ENCODE peak calls at places on chromosomes 3 and 15, in eight cellular contexts. One of them, this sample, is unnamed.

GRCh38 chr15:84969257-84969656 is 12.4 kb upstream of the PDE8A start:
- DNase-seq in stimulated activated CD4-positive, alpha-beta T cell treated with anti-CD3 and anti-CD28 coated beads, TNF-alpha, amount 100 ng/mL, for 4 hours: no peak
- DNase-seq in endothelial cell: no peak
- DNase-seq in fibroblast of the aortic adventitia: no peak
- DNase-seq in GM12865: no peak
- DNase-seq in CD4-positive, alpha-beta memory T cell: no peak
- DNase-seq in neural crest cell: no peak
- DNase-seq in left colon: no peak
- DNase-seq in this sample: no peak

GRCh38 chr3:88003115-88003755 is 55.6 kb downstream of the CGGBP1 start:
- DNase-seq in stimulated activated CD4-positive, alpha-beta T cell treated with anti-CD3 and anti-CD28 coated beads, TNF-alpha, amount 100 ng/mL, for 4 hours: no peak
- DNase-seq in endothelial cell: peak; percentile 50
- DNase-seq in fibroblast of the aortic adventitia: peak; percentile 81
- DNase-seq in GM12865: peak; percentile 58
- DNase-seq in CD4-positive, alpha-beta memory T cell: no peak
- DNase-seq in neural crest cell: peak; percentile 32
- DNase-seq in left colon: no peak
- DNase-seq in this sample: peak; percentile 4

GRCh38 chr3:179016979-179017670 is 54.5 kb downstream of the ZMAT3 start:
- DNase-seq in stimulated activated CD4-positive, alpha-beta T cell treated with anti-CD3 and anti-CD28 coated beads, TNF-alpha, amount 100 ng/mL, for 4 hours: no peak
- DNase-seq in endothelial cell: no peak
- DNase-seq in fibroblast of the aortic adventitia: no peak
- DNase-seq in GM12865: peak; percentile 69
- DNase-seq in CD4-positive, alpha-beta memory T cell: no peak
- DNase-seq in neural crest cell: no peak
- DNase-seq in left colon: no peak
- DNase-seq in this sample: no peak

GRCh38 chr3:112814256-112814655 is 32.4 kb downstream of the CD200R1L start:
- DNase-seq in stimulated activated CD4-positive, alpha-beta T cell treated with anti-CD3 and anti-CD28 coated beads, TNF-alpha, amount 100 ng/mL, for 4 hours: no peak
- DNase-seq in endothelial cell: no peak
- DNase-seq in fibroblast of the aortic adventitia: peak; percentile 93
- DNase-seq in GM12865: peak; percentile 24
- DNase-seq in CD4-positive, alpha-beta memory T cell: no peak
- DNase-seq in neural crest cell: no peak
- DNase-seq in left colon: no peak
- DNase-seq in this sample: no peak

GRCh38 chr3:58271901-58272501 is 34.0 kb upstream of the RPP14 start:
- DNase-seq in stimulated activated CD4-positive, alpha-beta T cell treated with anti-CD3 and anti-CD28 coated beads, TNF-alpha, amount 100 ng/mL, for 4 hours: no peak
- DNase-seq in endothelial cell: no peak
- DNase-seq in fibroblast of the aortic adventitia: peak; percentile 91
- DNase-seq in GM12865: no peak
- DNase-seq in CD4-positive, alpha-beta memory T cell: no peak
- DNase-seq in neural crest cell: no peak
- DNase-seq in left colon: no peak
- DNase-seq in this sample: no peak

GRCh38 chr3:138426211-138426610 is 8.2 kb upstream of the ESYT3 start:
- DNase-seq in stimulated activated CD4-positive, alpha-beta T cell treated with anti-CD3 and anti-CD28 coated beads, TNF-alpha, amount 100 ng/mL, for 4 hours: no peak
- DNase-seq in endothelial cell: no peak
- DNase-seq in fibroblast of the aortic adventitia: peak; percentile 50
- DNase-seq in GM12865: no peak
- DNase-seq in CD4-positive, alpha-beta memory T cell: no peak
- DNase-seq in neural crest cell: no peak
- DNase-seq in left colon: no peak
- DNase-seq in this sample: no peak

GRCh38 chr3:173066044-173066679 is 74.9 kb downstream of the SPATA16 start:
- DNase-seq in stimulated activated CD4-positive, alpha-beta T cell treated with anti-CD3 and anti-CD28 coated beads, TNF-alpha, amount 100 ng/mL, for 4 hours: no peak
- DNase-seq in endothelial cell: no peak
- DNase-seq in fibroblast of the aortic adventitia: peak; percentile 89
- DNase-seq in GM12865: peak; percentile 11
- DNase-seq in CD4-positive, alpha-beta memory T cell: no peak
- DNase-seq in neural crest cell: no peak
- DNase-seq in left colon: no peak
- DNase-seq in this sample: no peak

GRCh38 chr3:139421459-139421858 is 32.0 kb upstream of the COPB2 start:
- DNase-seq in stimulated activated CD4-positive, alpha-beta T cell treated with anti-CD3 and anti-CD28 coated beads, TNF-alpha, amount 100 ng/mL, for 4 hours: no peak
- DNase-seq in endothelial cell: no peak
- DNase-seq in fibroblast of the aortic adventitia: no peak
- DNase-seq in GM12865: no peak
- DNase-seq in CD4-positive, alpha-beta memory T cell: no peak
- DNase-seq in neural crest cell: no peak
- DNase-seq in left colon: no peak
- DNase-seq in this sample: no peak

GRCh38 chr3:116140100-116140689 is 305.1 kb downstream of the LSAMP start:
- DNase-seq in stimulated activated CD4-positive, alpha-beta T cell treated with anti-CD3 and anti-CD28 coated beads, TNF-alpha, amount 100 ng/mL, for 4 hours: no peak
- DNase-seq in endothelial cell: no peak
- DNase-seq in fibroblast of the aortic adventitia: peak; percentile 64
- DNase-seq in GM12865: peak; percentile 15
- DNase-seq in CD4-positive, alpha-beta memory T cell: no peak
- DNase-seq in neural crest cell: no peak
- DNase-seq in left colon: no peak
- DNase-seq in this sample: no peak

GRCh38 chr15:98567951-98568350 is 80.4 kb upstream of the IGF1R start:
- DNase-seq in stimulated activated CD4-positive, alpha-beta T cell treated with anti-CD3 and anti-CD28 coated beads, TNF-alpha, amount 100 ng/mL, for 4 hours: no peak
- DNase-seq in endothelial cell: no peak
- DNase-seq in fibroblast of the aortic adventitia: no peak
- DNase-seq in GM12865: no peak
- DNase-seq in CD4-positive, alpha-beta memory T cell: no peak
- DNase-seq in neural crest cell: no peak
- DNase-seq in left colon: no peak
- DNase-seq in this sample: no peak

GRCh38 chr15:81914734-81915234 is 131.0 kb downstream of the MEX3B start:
- DNase-seq in stimulated activated CD4-positive, alpha-beta T cell treated with anti-CD3 and anti-CD28 coated beads, TNF-alpha, amount 100 ng/mL, for 4 hours: no peak
- DNase-seq in endothelial cell: no peak
- DNase-seq in fibroblast of the aortic adventitia: no peak
- DNase-seq in GM12865: no peak
- DNase-seq in CD4-positive, alpha-beta memory T cell: no peak
- DNase-seq in neural crest cell: no peak
- DNase-seq in left colon: no peak
- DNase-seq in this sample: no peak

GRCh38 chr3:79497447-79498111 is 270.2 kb downstream of the ROBO1 start:
- DNase-seq in stimulated activated CD4-positive, alpha-beta T cell treated with anti-CD3 and anti-CD28 coated beads, TNF-alpha, amount 100 ng/mL, for 4 hours: no peak
- DNase-seq in endothelial cell: no peak
- DNase-seq in fibroblast of the aortic adventitia: peak; percentile 37
- DNase-seq in GM12865: peak; percentile 5
- DNase-seq in CD4-positive, alpha-beta memory T cell: no peak
- DNase-seq in neural crest cell: no peak
- DNase-seq in left colon: no peak
- DNase-seq in this sample: no peak

GRCh38 chr15:78507831-78508160 is 419 bp downstream of the HYKK start:
- DNase-seq in stimulated activated CD4-positive, alpha-beta T cell treated with anti-CD3 and anti-CD28 coated beads, TNF-alpha, amount 100 ng/mL, for 4 hours: no peak
- DNase-seq in endothelial cell: no peak
- DNase-seq in fibroblast of the aortic adventitia: no peak
- DNase-seq in GM12865: no peak
- DNase-seq in CD4-positive, alpha-beta memory T cell: no peak
- DNase-seq in neural crest cell: no peak
- DNase-seq in left colon: no peak
- DNase-seq in this sample: no peak

GRCh38 chr15:82952156-82953081 is at the start of gene HOMER2:
- DNase-seq in stimulated activated CD4-positive, alpha-beta T cell treated with anti-CD3 and anti-CD28 coated beads, TNF-alpha, amount 100 ng/mL, for 4 hours: peak; percentile 5
- DNase-seq in endothelial cell: peak; percentile 28
- DNase-seq in fibroblast of the aortic adventitia: no peak
- DNase-seq in GM12865: no peak
- DNase-seq in CD4-positive, alpha-beta memory T cell: no peak
- DNase-seq in neural crest cell: peak; percentile 8
- DNase-seq in left colon: peak; percentile 26
- DNase-seq in this sample: peak; percentile 5

GRCh38 chr3:181454451-181455027 is 257.2 kb upstream of the SOX2 start:
- DNase-seq in stimulated activated CD4-positive, alpha-beta T cell treated with anti-CD3 and anti-CD28 coated beads, TNF-alpha, amount 100 ng/mL, for 4 hours: no peak
- DNase-seq in endothelial cell: no peak
- DNase-seq in fibroblast of the aortic adventitia: no peak
- DNase-seq in GM12865: no peak
- DNase-seq in CD4-positive, alpha-beta memory T cell: no peak
- DNase-seq in neural crest cell: peak; percentile 29
- DNase-seq in left colon: no peak
- DNase-seq in this sample: no peak

GRCh38 chr3:187165144-187165543 is 25.8 kb upstream of the RPL39L start:
- DNase-seq in stimulated activated CD4-positive, alpha-beta T cell treated with anti-CD3 and anti-CD28 coated beads, TNF-alpha, amount 100 ng/mL, for 4 hours: no peak
- DNase-seq in endothelial cell: peak; percentile 22
- DNase-seq in fibroblast of the aortic adventitia: peak; percentile 80
- DNase-seq in GM12865: peak; percentile 75
- DNase-seq in CD4-positive, alpha-beta memory T cell: peak; percentile 66
- DNase-seq in neural crest cell: peak; percentile 19
- DNase-seq in left colon: no peak
- DNase-seq in this sample: peak; percentile 48

GRCh38 chr3:64548200-64548889 is 139.5 kb downstream of the ADAMTS9 start:
- DNase-seq in stimulated activated CD4-positive, alpha-beta T cell treated with anti-CD3 and anti-CD28 coated beads, TNF-alpha, amount 100 ng/mL, for 4 hours: no peak
- DNase-seq in endothelial cell: no peak
- DNase-seq in fibroblast of the aortic adventitia: peak; percentile 87
- DNase-seq in GM12865: no peak
- DNase-seq in CD4-positive, alpha-beta memory T cell: no peak
- DNase-seq in neural crest cell: no peak
- DNase-seq in left colon: peak; percentile 72
- DNase-seq in this sample: no peak

GRCh38 chr3:8504611-8504973 is 3.0 kb downstream of the LMCD1 start:
- DNase-seq in stimulated activated CD4-positive, alpha-beta T cell treated with anti-CD3 and anti-CD28 coated beads, TNF-alpha, amount 100 ng/mL, for 4 hours: no peak
- DNase-seq in endothelial cell: no peak
- DNase-seq in fibroblast of the aortic adventitia: no peak
- DNase-seq in GM12865: no peak
- DNase-seq in CD4-positive, alpha-beta memory T cell: no peak
- DNase-seq in neural crest cell: no peak
- DNase-seq in left colon: no peak
- DNase-seq in this sample: no peak

GRCh38 chr15:92801412-92801773 is 98.7 kb upstream of the CHD2 start:
- DNase-seq in stimulated activated CD4-positive, alpha-beta T cell treated with anti-CD3 and anti-CD28 coated beads, TNF-alpha, amount 100 ng/mL, for 4 hours: no peak
- DNase-seq in endothelial cell: no peak
- DNase-seq in fibroblast of the aortic adventitia: peak; percentile 97
- DNase-seq in GM12865: no peak
- DNase-seq in CD4-positive, alpha-beta memory T cell: no peak
- DNase-seq in neural crest cell: no peak
- DNase-seq in left colon: no peak
- DNase-seq in this sample: no peak

GRCh38 chr15:90597477-90598052 is 67.8 kb downstream of the CRTC3 start:
- DNase-seq in stimulated activated CD4-positive, alpha-beta T cell treated with anti-CD3 and anti-CD28 coated beads, TNF-alpha, amount 100 ng/mL, for 4 hours: no peak
- DNase-seq in endothelial cell: no peak
- DNase-seq in fibroblast of the aortic adventitia: no peak
- DNase-seq in GM12865: peak; percentile 88
- DNase-seq in CD4-positive, alpha-beta memory T cell: no peak
- DNase-seq in neural crest cell: no peak
- DNase-seq in left colon: no peak
- DNase-seq in this sample: no peak

GRCh38 chr15:66959066-66959465 is 106.3 kb upstream of the SMAD3 start:
- DNase-seq in stimulated activated CD4-positive, alpha-beta T cell treated with anti-CD3 and anti-CD28 coated beads, TNF-alpha, amount 100 ng/mL, for 4 hours: no peak
- DNase-seq in endothelial cell: no peak
- DNase-seq in fibroblast of the aortic adventitia: no peak
- DNase-seq in GM12865: no peak
- DNase-seq in CD4-positive, alpha-beta memory T cell: no peak
- DNase-seq in neural crest cell: no peak
- DNase-seq in left colon: no peak
- DNase-seq in this sample: no peak

GRCh38 chr3:59541352-59541751 is 491.5 kb upstream of the CFAP20DC start:
- DNase-seq in stimulated activated CD4-positive, alpha-beta T cell treated with anti-CD3 and anti-CD28 coated beads, TNF-alpha, amount 100 ng/mL, for 4 hours: no peak
- DNase-seq in endothelial cell: no peak
- DNase-seq in fibroblast of the aortic adventitia: no peak
- DNase-seq in GM12865: no peak
- DNase-seq in CD4-positive, alpha-beta memory T cell: no peak
- DNase-seq in neural crest cell: no peak
- DNase-seq in left colon: no peak
- DNase-seq in this sample: no peak

GRCh38 chr3:16366581-16366980 is 101.6 kb downstream of the OXNAD1 start:
- DNase-seq in stimulated activated CD4-positive, alpha-beta T cell treated with anti-CD3 and anti-CD28 coated beads, TNF-alpha, amount 100 ng/mL, for 4 hours: no peak
- DNase-seq in endothelial cell: no peak
- DNase-seq in fibroblast of the aortic adventitia: no peak
- DNase-seq in GM12865: no peak
- DNase-seq in CD4-positive, alpha-beta memory T cell: no peak
- DNase-seq in neural crest cell: no peak
- DNase-seq in left colon: no peak
- DNase-seq in this sample: no peak

GRCh38 chr3:159458010-159458409 is 530.6 kb upstream of the IL12A start:
- DNase-seq in stimulated activated CD4-positive, alpha-beta T cell treated with anti-CD3 and anti-CD28 coated beads, TNF-alpha, amount 100 ng/mL, for 4 hours: no peak
- DNase-seq in endothelial cell: no peak
- DNase-seq in fibroblast of the aortic adventitia: peak; percentile 89
- DNase-seq in GM12865: no peak
- DNase-seq in CD4-positive, alpha-beta memory T cell: no peak
- DNase-seq in neural crest cell: no peak
- DNase-seq in left colon: no peak
- DNase-seq in this sample: no peak

GRCh38 chr3:107796786-107797185 is 274.0 kb downstream of the BBX start:
- DNase-seq in stimulated activated CD4-positive, alpha-beta T cell treated with anti-CD3 and anti-CD28 coated beads, TNF-alpha, amount 100 ng/mL, for 4 hours: no peak
- DNase-seq in endothelial cell: no peak
- DNase-seq in fibroblast of the aortic adventitia: peak; percentile 90
- DNase-seq in GM12865: no peak
- DNase-seq in CD4-positive, alpha-beta memory T cell: no peak
- DNase-seq in neural crest cell: no peak
- DNase-seq in left colon: no peak
- DNase-seq in this sample: no peak